ENCODE peak calls at places on chromosomes 1 and 21, in five cellular contexts. D is psoas muscle, P is endodermal cell, X is SK-N-SH, M is colonic mucosa. A is an unnamed sample.

GRCh38 chr1:21289700-21290545 is at the start of gene ECE1:
- DNase-seq in X (peak; percentile 94), D (peak; percentile 63), P (peak; percentile 90), M (peak; percentile 64), A (peak; percentile 99)

GRCh38 chr1:10640079-10640578 is 156.3 kb downstream of the CASZ1 start:
- DNase-seq in X (peak; percentile 94), D (no peak), P (no peak), M (no peak), A (peak; percentile 92)

GRCh38 chr1:43439781-43440180 is 13.9 kb downstream of the HYI start:
- DNase-seq in X (no peak), D (no peak), M (no peak), P (peak; percentile 28), A (peak; percentile 16)

GRCh38 chr21:31098576-31099005 is 60.3 kb upstream of the KRTAP19-8 start:
- DNase-seq in M (peak; percentile 61), D (peak; percentile 63), X (peak; percentile 75), P (peak; percentile 92), A (peak; percentile 73)

GRCh38 chr1:108829498-108829916 is 27.4 kb downstream of the AKNAD1 start:
- DNase-seq in P (no peak), M (no peak), X (no peak), D (peak; percentile 52), A (no peak)

GRCh38 chr21:39386194-39386593 is 37.3 kb upstream of the HMGN1 start:
- DNase-seq in D (peak; percentile 51), P (no peak), M (peak; percentile 33), X (no peak), A (peak; percentile 51)

GRCh38 chr1:164805399-164805798 is 246.4 kb downstream of the PBX1 start:
- DNase-seq in M (no peak), D (no peak), X (no peak), P (no peak), A (no peak)

GRCh38 chr1:22773981-22774471 is 63.4 kb downstream of the EPHB2 start:
- DNase-seq in M (peak; percentile 64), P (no peak), X (no peak), D (peak; percentile 79), A (no peak)

GRCh38 chr1:71228236-71228635 is 147.4 kb upstream of the ZRANB2 start:
- DNase-seq in P (no peak), X (no peak), D (no peak), M (no peak), A (no peak)

GRCh38 chr1:39152923-39153322 is 51.6 kb upstream of the MACF1 start:
- DNase-seq in X (no peak), P (no peak), M (no peak), D (no peak), A (no peak)

GRCh38 chr1:238753205-238753720 is 633.1 kb upstream of the CHRM3 start:
- DNase-seq in M (no peak), X (no peak), D (no peak), P (no peak), A (peak; percentile 5)

GRCh38 chr1:10733474-10733873 is 63.0 kb downstream of the CASZ1 start:
- DNase-seq in X (no peak), M (no peak), P (no peak), D (no peak), A (no peak)

GRCh38 chr1:67060811-67061218 is 6.9 kb upstream of the SLC35D1 start:
- DNase-seq in D (peak; percentile 23), P (no peak), X (no peak), M (no peak), A (no peak)

GRCh38 chr1:6447016-6447817 is 18.8 kb downstream of the TNFRSF25 start:
- DNase-seq in D (no peak), P (peak; percentile 90), X (no peak), M (no peak), A (peak; percentile 89)
- H3K4me3 ChIP-seq in D (peak overlapping the region; percentile 22), P (peak overlapping the region; percentile 66), X (no peak overlapping the region), M (peak overlapping the region; percentile 35), A (peak overlapping the region; percentile 56)

GRCh38 chr1:15457484-15458027 is 1.0 kb downstream of the CELA2A start:
- DNase-seq in D (no peak), M (no peak), P (no peak), X (no peak), A (no peak)

GRCh38 chr1:15453773-15454172 is 2.8 kb upstream of the CELA2A start:
- DNase-seq in D (no peak), X (no peak), M (no peak), P (no peak), A (no peak)

GRCh38 chr1:15456313-15456954 is at the start of gene CELA2A:
- DNase-seq in M (no peak), D (no peak), X (no peak), P (no peak), A (no peak)

GRCh38 chr1:15454256-15454655 is 2.3 kb upstream of the CELA2A start:
- DNase-seq in X (no peak), D (no peak), M (no peak), P (no peak), A (no peak)

GRCh38 chr1:15455522-15455921 is 1.0 kb upstream of the CELA2A start:
- DNase-seq in P (no peak), D (no peak), X (no peak), M (no peak), A (no peak)
- H3K27me3 ChIP-seq in P (no peaks in the 10 kb centered on the region), D (no peaks in the 10 kb centered on the region), X (no peaks in the 10 kb centered on the region), M (no peaks in the 10 kb centered on the region), A (no peaks in the 10 kb centered on the region)

GRCh38 chr1:3821934-3822307 is 25.6 kb upstream of the LRRC47 start:
- DNase-seq in X (no peak), D (no peak), P (no peak), M (no peak), A (no peak)

GRCh38 chr1:3819626-3820245 is 23.4 kb upstream of the LRRC47 start:
- DNase-seq in D (no peak), X (no peak), M (no peak), P (no peak), A (no peak)

GRCh38 chr1:3821004-3821933 is 25.0 kb upstream of the LRRC47 start:
- DNase-seq in X (peak; percentile 95), D (no peak), M (no peak), P (peak; percentile 72), A (peak; percentile 73)

GRCh38 chr1:3822421-3822820 is 26.1 kb upstream of the LRRC47 start:
- DNase-seq in X (no peak), M (no peak), P (no peak), D (no peak), A (no peak)

GRCh38 chr1:3820316-3820715 is 24.0 kb upstream of the LRRC47 start:
- DNase-seq in D (no peak), X (no peak), M (no peak), P (no peak), A (no peak)
- H3K36me3 ChIP-seq in D (peaks cover 83% of the 10 kb centered on the region), X (no peaks in the 10 kb centered on the region), M (no peaks in the 10 kb centered on the region), P (peaks cover 30% of the 10 kb centered on the region), A (peaks cover 4% of the 10 kb centered on the region)

DNA sequence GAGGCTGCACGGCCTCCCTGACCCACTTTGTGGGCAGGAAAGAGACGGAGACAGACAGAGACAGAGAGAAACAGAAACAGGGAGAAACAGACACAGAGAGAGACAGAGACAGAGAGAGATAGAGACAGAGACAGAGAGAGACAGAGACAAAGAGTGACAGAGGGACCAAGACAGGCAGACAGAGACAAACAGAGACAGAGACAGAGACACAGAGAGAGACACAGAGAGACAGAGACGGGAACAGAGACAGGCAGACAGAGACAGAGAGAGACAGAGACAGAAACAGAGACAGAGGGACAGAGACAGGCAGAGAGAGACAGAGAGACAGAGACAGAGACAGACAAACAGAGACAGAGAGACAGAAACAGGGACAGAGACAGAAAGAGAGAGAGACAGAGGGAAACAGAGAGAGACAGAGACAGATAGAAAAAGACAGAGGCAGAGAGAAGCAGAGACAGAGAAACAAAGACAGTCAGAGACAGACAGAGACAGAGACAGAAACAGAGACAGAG is 3.1 kb downstream of the COL6A1 start:
- DNase-seq in D (no peak), M (no peak), P (no peak), X (no peak), A (peak; percentile 0)
- H3K4me3 ChIP-seq in D (peak overlapping the region; percentile 93), M (no peak overlapping the region), P (no peak overlapping the region), X (no peak overlapping the region), A (no peak overlapping the region)

GRCh38 chr1:219000005-219000404 is 173.7 kb upstream of the LYPLAL1 start:
- DNase-seq in X (no peak), D (no peak), M (no peak), P (no peak), A (no peak)
- H3K27me3 ChIP-seq in X (no peaks in the 10 kb centered on the region), D (no peaks in the 10 kb centered on the region), M (no peaks in the 10 kb centered on the region), P (no peaks in the 10 kb centered on the region), A (no peaks in the 10 kb centered on the region)

DNA sequence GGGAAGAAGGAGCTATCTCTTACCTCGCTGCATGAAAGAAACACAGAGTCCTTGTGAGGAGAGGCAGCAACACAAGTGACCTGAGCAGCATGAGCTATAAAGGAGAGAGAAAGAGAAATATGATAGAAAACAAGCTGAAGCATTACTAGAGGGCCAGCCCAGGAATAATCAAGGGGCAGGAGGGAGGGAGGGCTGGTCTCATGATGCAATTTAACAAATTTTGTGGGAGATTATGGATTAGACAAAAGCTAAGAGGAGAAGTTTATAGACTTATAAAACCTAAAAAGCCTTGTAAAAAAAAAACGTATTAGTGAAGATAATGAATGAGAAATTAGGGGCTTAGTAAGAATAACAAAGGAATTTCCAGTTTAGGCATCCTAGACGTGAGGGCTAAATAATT is 5.0 kb downstream of the WDR77 start:
- DNase-seq in M (no peak), P (no peak), X (no peak), D (no peak), A (no peak)
- H3K36me3 ChIP-seq in M (peaks cover 10% of the 10 kb centered on the region), P (peaks cover 75% of the 10 kb centered on the region), X (peaks cover 48% of the 10 kb centered on the region), D (peaks cover 83% of the 10 kb centered on the region), A (peaks cover 41% of the 10 kb centered on the region)

DNA sequence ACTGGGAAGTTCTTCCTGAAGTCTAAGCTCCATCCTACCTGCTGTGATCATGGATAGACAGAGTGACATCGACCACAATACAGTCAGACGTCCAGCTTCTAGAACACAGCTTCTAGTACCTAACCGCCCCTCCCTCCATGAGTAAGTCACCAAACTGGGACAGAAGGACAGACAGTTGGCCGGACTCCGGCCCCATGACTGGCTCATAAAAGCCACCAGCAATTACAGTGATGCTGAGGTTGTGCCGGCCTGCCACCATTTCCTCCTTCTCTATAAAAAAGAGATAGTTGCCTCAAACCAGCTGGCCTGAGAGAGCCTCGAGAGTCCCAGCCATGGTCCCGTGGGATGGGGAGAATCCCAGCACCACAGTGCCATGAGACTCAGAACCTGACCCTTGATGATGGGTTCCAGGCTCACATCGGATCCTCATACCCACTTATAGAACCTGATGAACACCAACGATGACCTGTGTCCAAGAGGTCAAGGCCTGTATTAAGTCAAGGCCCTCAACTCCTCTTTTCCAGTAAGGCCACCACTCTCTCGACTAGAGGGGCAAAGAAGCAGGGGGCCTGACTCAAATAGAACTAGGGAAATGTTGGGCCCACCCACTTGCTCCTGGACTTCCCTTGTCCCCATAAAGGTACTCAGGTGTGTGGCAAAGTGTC is 3.4 kb downstream of the MEF2D start:
- DNase-seq in D (no peak), P (no peak), X (no peak), M (peak; percentile 70), A (no peak)
- H3K4me3 ChIP-seq in D (peak overlapping the region; percentile 98), P (no peak overlapping the region), X (no peak overlapping the region), M (no peak overlapping the region), A (no peak overlapping the region)

A was measured in H7.